ENCODE peak calls at places on chromosomes 6 and 20, in eight cellular contexts. One of them, this sample, is unnamed.

GRCh38 chr20:62171245-62171644 is 11.6 kb upstream of the MTG2 start:
- DNase-seq in C1 segment of cervical spinal cord: no peak
- DNase-seq in substantia nigra: no peak
- DNase-seq in neuronal stem cell: no peak
- DNase-seq in amniotic stem cell: no peak
- DNase-seq in H9: no peak
- DNase-seq in RPMI7951: no peak
- DNase-seq in activated T-helper 1 cell treated with anti-CD3 and anti-CD28 coated beads, Interleukin-12 subunit alpha, Interleukin-12 subunit beta, Interleukin-2, Interleukin-4 antibody, amounts not matched to agents 30 ng/mL and 10 ng/mL and 1 ng/mL, durations not matched to agents 14 hours and 24 hours and 36 hours: no peak
- DNase-seq in this sample: no peak

GRCh38 chr20:51796332-51796731 is 6.0 kb downstream of the SALL4 start:
- DNase-seq in C1 segment of cervical spinal cord: no peak
- DNase-seq in RPMI7951: no peak
- DNase-seq in H9: no peak
- DNase-seq in activated T-helper 1 cell treated with anti-CD3 and anti-CD28 coated beads, Interleukin-12 subunit alpha, Interleukin-12 subunit beta, Interleukin-2, Interleukin-4 antibody, amounts not matched to agents 30 ng/mL and 10 ng/mL and 1 ng/mL, durations not matched to agents 14 hours and 24 hours and 36 hours: no peak
- DNase-seq in substantia nigra: no peak
- DNase-seq in amniotic stem cell: no peak
- DNase-seq in neuronal stem cell: no peak
- DNase-seq in this sample: no peak

GRCh38 chr6:141183368-141183767 is 949.4 kb upstream of the GJE1 start:
- DNase-seq in neuronal stem cell: no peak
- DNase-seq in amniotic stem cell: no peak
- DNase-seq in H9: no peak
- DNase-seq in RPMI7951: no peak
- DNase-seq in substantia nigra: no peak
- DNase-seq in C1 segment of cervical spinal cord: no peak
- DNase-seq in activated T-helper 1 cell treated with anti-CD3 and anti-CD28 coated beads, Interleukin-12 subunit alpha, Interleukin-12 subunit beta, Interleukin-2, Interleukin-4 antibody, amounts not matched to agents 30 ng/mL and 10 ng/mL and 1 ng/mL, durations not matched to agents 14 hours and 24 hours and 36 hours: no peak
- DNase-seq in this sample: no peak

GRCh38 chr6:108002365-108003221 is 44.6 kb upstream of the SEC63 start:
- DNase-seq in C1 segment of cervical spinal cord: peak
- DNase-seq in amniotic stem cell: no peak
- DNase-seq in activated T-helper 1 cell treated with anti-CD3 and anti-CD28 coated beads, Interleukin-12 subunit alpha, Interleukin-12 subunit beta, Interleukin-2, Interleukin-4 antibody, amounts not matched to agents 30 ng/mL and 10 ng/mL and 1 ng/mL, durations not matched to agents 14 hours and 24 hours and 36 hours: no peak
- DNase-seq in neuronal stem cell: no peak
- DNase-seq in substantia nigra: peak
- DNase-seq in RPMI7951: peak
- DNase-seq in H9: peak
- DNase-seq in this sample: no peak

GRCh38 chr6:1796706-1797529 is 187.2 kb downstream of the FOXC1 start:
- DNase-seq in neuronal stem cell: no peak
- DNase-seq in H9: no peak
- DNase-seq in C1 segment of cervical spinal cord: no peak
- DNase-seq in activated T-helper 1 cell treated with anti-CD3 and anti-CD28 coated beads, Interleukin-12 subunit alpha, Interleukin-12 subunit beta, Interleukin-2, Interleukin-4 antibody, amounts not matched to agents 30 ng/mL and 10 ng/mL and 1 ng/mL, durations not matched to agents 14 hours and 24 hours and 36 hours: no peak
- DNase-seq in substantia nigra: no peak
- DNase-seq in RPMI7951: no peak
- DNase-seq in amniotic stem cell: no peak
- DNase-seq in this sample: no peak

GRCh38 chr6:45495404-45496084 is 117.8 kb upstream of the SUPT3H start:
- DNase-seq in activated T-helper 1 cell treated with anti-CD3 and anti-CD28 coated beads, Interleukin-12 subunit alpha, Interleukin-12 subunit beta, Interleukin-2, Interleukin-4 antibody, amounts not matched to agents 30 ng/mL and 10 ng/mL and 1 ng/mL, durations not matched to agents 14 hours and 24 hours and 36 hours: peak
- DNase-seq in neuronal stem cell: no peak
- DNase-seq in C1 segment of cervical spinal cord: no peak
- DNase-seq in substantia nigra: no peak
- DNase-seq in H9: no peak
- DNase-seq in amniotic stem cell: no peak
- DNase-seq in RPMI7951: no peak
- DNase-seq in this sample: peak

GRCh38 chr6:1482381-1483166 is 93.2 kb downstream of the FOXF2 start:
- DNase-seq in neuronal stem cell: no peak
- DNase-seq in RPMI7951: peak
- DNase-seq in substantia nigra: no peak
- DNase-seq in C1 segment of cervical spinal cord: no peak
- DNase-seq in amniotic stem cell: no peak
- DNase-seq in H9: no peak
- DNase-seq in activated T-helper 1 cell treated with anti-CD3 and anti-CD28 coated beads, Interleukin-12 subunit alpha, Interleukin-12 subunit beta, Interleukin-2, Interleukin-4 antibody, amounts not matched to agents 30 ng/mL and 10 ng/mL and 1 ng/mL, durations not matched to agents 14 hours and 24 hours and 36 hours: no peak
- DNase-seq in this sample: no peak

GRCh38 chr6:130282234-130282995 is 59.7 kb upstream of the SAMD3 start:
- DNase-seq in substantia nigra: no peak
- DNase-seq in amniotic stem cell: no peak
- DNase-seq in RPMI7951: peak
- DNase-seq in neuronal stem cell: no peak
- DNase-seq in activated T-helper 1 cell treated with anti-CD3 and anti-CD28 coated beads, Interleukin-12 subunit alpha, Interleukin-12 subunit beta, Interleukin-2, Interleukin-4 antibody, amounts not matched to agents 30 ng/mL and 10 ng/mL and 1 ng/mL, durations not matched to agents 14 hours and 24 hours and 36 hours: no peak
- DNase-seq in C1 segment of cervical spinal cord: no peak
- DNase-seq in H9: no peak
- DNase-seq in this sample: peak

GRCh38 chr6:43621078-43621835 is 7.8 kb downstream of the GTPBP2 start:
- DNase-seq in RPMI7951: no peak
- DNase-seq in C1 segment of cervical spinal cord: no peak
- DNase-seq in amniotic stem cell: no peak
- DNase-seq in activated T-helper 1 cell treated with anti-CD3 and anti-CD28 coated beads, Interleukin-12 subunit alpha, Interleukin-12 subunit beta, Interleukin-2, Interleukin-4 antibody, amounts not matched to agents 30 ng/mL and 10 ng/mL and 1 ng/mL, durations not matched to agents 14 hours and 24 hours and 36 hours: no peak
- DNase-seq in H9: no peak
- DNase-seq in neuronal stem cell: no peak
- DNase-seq in substantia nigra: no peak
- DNase-seq in this sample: no peak

GRCh38 chr20:58192567-58192966 is 35.9 kb downstream of the ANKRD60 start:
- DNase-seq in H9: peak
- DNase-seq in activated T-helper 1 cell treated with anti-CD3 and anti-CD28 coated beads, Interleukin-12 subunit alpha, Interleukin-12 subunit beta, Interleukin-2, Interleukin-4 antibody, amounts not matched to agents 30 ng/mL and 10 ng/mL and 1 ng/mL, durations not matched to agents 14 hours and 24 hours and 36 hours: no peak
- DNase-seq in C1 segment of cervical spinal cord: no peak
- DNase-seq in amniotic stem cell: no peak
- DNase-seq in RPMI7951: no peak
- DNase-seq in substantia nigra: no peak
- DNase-seq in neuronal stem cell: no peak
- DNase-seq in this sample: no peak

GRCh38 chr6:136113736-136114173 is 136.4 kb downstream of the MTFR2 start:
- DNase-seq in activated T-helper 1 cell treated with anti-CD3 and anti-CD28 coated beads, Interleukin-12 subunit alpha, Interleukin-12 subunit beta, Interleukin-2, Interleukin-4 antibody, amounts not matched to agents 30 ng/mL and 10 ng/mL and 1 ng/mL, durations not matched to agents 14 hours and 24 hours and 36 hours: no peak
- DNase-seq in RPMI7951: peak
- DNase-seq in amniotic stem cell: peak
- DNase-seq in H9: peak
- DNase-seq in neuronal stem cell: peak
- DNase-seq in C1 segment of cervical spinal cord: no peak
- DNase-seq in substantia nigra: no peak
- DNase-seq in this sample: no peak

GRCh38 chr6:17983712-17984111 is 3.7 kb downstream of the KIF13A start:
- DNase-seq in RPMI7951: no peak
- DNase-seq in amniotic stem cell: no peak
- DNase-seq in substantia nigra: no peak
- DNase-seq in C1 segment of cervical spinal cord: no peak
- DNase-seq in neuronal stem cell: no peak
- DNase-seq in activated T-helper 1 cell treated with anti-CD3 and anti-CD28 coated beads, Interleukin-12 subunit alpha, Interleukin-12 subunit beta, Interleukin-2, Interleukin-4 antibody, amounts not matched to agents 30 ng/mL and 10 ng/mL and 1 ng/mL, durations not matched to agents 14 hours and 24 hours and 36 hours: no peak
- DNase-seq in H9: no peak
- DNase-seq in this sample: no peak

GRCh38 chr6:159646731-159647130 is 46.3 kb downstream of the SOD2 start:
- DNase-seq in C1 segment of cervical spinal cord: no peak
- DNase-seq in amniotic stem cell: no peak
- DNase-seq in substantia nigra: no peak
- DNase-seq in activated T-helper 1 cell treated with anti-CD3 and anti-CD28 coated beads, Interleukin-12 subunit alpha, Interleukin-12 subunit beta, Interleukin-2, Interleukin-4 antibody, amounts not matched to agents 30 ng/mL and 10 ng/mL and 1 ng/mL, durations not matched to agents 14 hours and 24 hours and 36 hours: no peak
- DNase-seq in H9: no peak
- DNase-seq in RPMI7951: peak
- DNase-seq in neuronal stem cell: no peak
- DNase-seq in this sample: no peak

GRCh38 chr6:157283330-157283898 is 39.9 kb downstream of the TMEM242 start:
- DNase-seq in neuronal stem cell: no peak
- DNase-seq in substantia nigra: no peak
- DNase-seq in H9: no peak
- DNase-seq in activated T-helper 1 cell treated with anti-CD3 and anti-CD28 coated beads, Interleukin-12 subunit alpha, Interleukin-12 subunit beta, Interleukin-2, Interleukin-4 antibody, amounts not matched to agents 30 ng/mL and 10 ng/mL and 1 ng/mL, durations not matched to agents 14 hours and 24 hours and 36 hours: no peak
- DNase-seq in amniotic stem cell: no peak
- DNase-seq in C1 segment of cervical spinal cord: no peak
- DNase-seq in RPMI7951: no peak
- DNase-seq in this sample: no peak

GRCh38 chr20:31740208-31740607 is 1.1 kb downstream of the TPX2 start:
- DNase-seq in C1 segment of cervical spinal cord: no peak
- DNase-seq in substantia nigra: no peak
- DNase-seq in amniotic stem cell: peak
- DNase-seq in activated T-helper 1 cell treated with anti-CD3 and anti-CD28 coated beads, Interleukin-12 subunit alpha, Interleukin-12 subunit beta, Interleukin-2, Interleukin-4 antibody, amounts not matched to agents 30 ng/mL and 10 ng/mL and 1 ng/mL, durations not matched to agents 14 hours and 24 hours and 36 hours: no peak
- DNase-seq in H9: no peak
- DNase-seq in neuronal stem cell: no peak
- DNase-seq in RPMI7951: peak
- DNase-seq in this sample: no peak

GRCh38 chr20:37311710-37312355 is 22.4 kb downstream of the MANBAL start:
- DNase-seq in substantia nigra: no peak
- DNase-seq in H9: no peak
- DNase-seq in C1 segment of cervical spinal cord: no peak
- DNase-seq in amniotic stem cell: no peak
- DNase-seq in activated T-helper 1 cell treated with anti-CD3 and anti-CD28 coated beads, Interleukin-12 subunit alpha, Interleukin-12 subunit beta, Interleukin-2, Interleukin-4 antibody, amounts not matched to agents 30 ng/mL and 10 ng/mL and 1 ng/mL, durations not matched to agents 14 hours and 24 hours and 36 hours: no peak
- DNase-seq in neuronal stem cell: no peak
- DNase-seq in RPMI7951: no peak
- DNase-seq in this sample: no peak

GRCh38 chr20:62282103-62282502 is 20.7 kb upstream of the ADRM1 start:
- DNase-seq in activated T-helper 1 cell treated with anti-CD3 and anti-CD28 coated beads, Interleukin-12 subunit alpha, Interleukin-12 subunit beta, Interleukin-2, Interleukin-4 antibody, amounts not matched to agents 30 ng/mL and 10 ng/mL and 1 ng/mL, durations not matched to agents 14 hours and 24 hours and 36 hours: no peak
- DNase-seq in amniotic stem cell: no peak
- DNase-seq in neuronal stem cell: no peak
- DNase-seq in substantia nigra: no peak
- DNase-seq in RPMI7951: no peak
- DNase-seq in H9: no peak
- DNase-seq in C1 segment of cervical spinal cord: no peak
- DNase-seq in this sample: no peak

GRCh38 chr6:95185874-95186273 is 391.5 kb upstream of the MANEA start:
- DNase-seq in activated T-helper 1 cell treated with anti-CD3 and anti-CD28 coated beads, Interleukin-12 subunit alpha, Interleukin-12 subunit beta, Interleukin-2, Interleukin-4 antibody, amounts not matched to agents 30 ng/mL and 10 ng/mL and 1 ng/mL, durations not matched to agents 14 hours and 24 hours and 36 hours: no peak
- DNase-seq in RPMI7951: no peak
- DNase-seq in amniotic stem cell: no peak
- DNase-seq in neuronal stem cell: no peak
- DNase-seq in substantia nigra: no peak
- DNase-seq in C1 segment of cervical spinal cord: no peak
- DNase-seq in H9: no peak
- DNase-seq in this sample: no peak

This sample was measured in GDM1.